ENCODE peak calls at places on chromosomes 12 and 14, in ten cellular contexts. One of them, this sample, is unnamed.

GRCh38 chr14:24903337-24903736 is 146.6 kb downstream of the STXBP6 start:
- DNase-seq in gastrocnemius medialis: no peak
- DNase-seq in heart left ventricle: no peak
- DNase-seq in suprapubic skin: no peak
- DNase-seq in lower leg skin: no peak
- DNase-seq in IMR-90: peak
- DNase-seq in tibial nerve: no peak
- DNase-seq in body of pancreas: no peak
- DNase-seq in HepG2: no peak
- DNase-seq in HCT116: no peak
- DNase-seq in this sample: no peak

GRCh38 chr12:79674629-79675028 is 16.1 kb downstream of the PAWR start:
- DNase-seq in gastrocnemius medialis: no peak
- DNase-seq in heart left ventricle: no peak
- DNase-seq in suprapubic skin: no peak
- DNase-seq in lower leg skin: no peak
- DNase-seq in IMR-90: peak
- DNase-seq in tibial nerve: no peak
- DNase-seq in body of pancreas: no peak
- DNase-seq in HepG2: no peak
- DNase-seq in HCT116: no peak
- DNase-seq in this sample: no peak

GRCh38 chr12:96986883-96987523 is 79.9 kb downstream of the NEDD1 start:
- DNase-seq in gastrocnemius medialis: no peak
- DNase-seq in heart left ventricle: no peak
- DNase-seq in suprapubic skin: no peak
- DNase-seq in lower leg skin: no peak
- DNase-seq in IMR-90: peak
- DNase-seq in tibial nerve: no peak
- DNase-seq in body of pancreas: peak
- DNase-seq in HepG2: peak
- DNase-seq in HCT116: peak
- DNase-seq in this sample: peak

GRCh38 chr12:20969766-20970165 is 159.3 kb downstream of the SLCO1B3 start:
- DNase-seq in gastrocnemius medialis: no peak
- DNase-seq in heart left ventricle: no peak
- DNase-seq in suprapubic skin: no peak
- DNase-seq in lower leg skin: no peak
- DNase-seq in IMR-90: no peak
- DNase-seq in tibial nerve: no peak
- DNase-seq in body of pancreas: no peak
- DNase-seq in HepG2: no peak
- DNase-seq in HCT116: no peak
- DNase-seq in this sample: no peak

GRCh38 chr12:46268617-46269428 is at the start of gene SLC38A1:
- DNase-seq in gastrocnemius medialis: peak
- DNase-seq in heart left ventricle: peak
- DNase-seq in suprapubic skin: peak
- DNase-seq in lower leg skin: peak
- DNase-seq in IMR-90: peak
- DNase-seq in tibial nerve: peak
- DNase-seq in body of pancreas: peak
- DNase-seq in HepG2: peak
- DNase-seq in HCT116: peak
- DNase-seq in this sample: peak

GRCh38 chr12:124721501-124722154 is 142.0 kb downstream of the SCARB1 start:
- DNase-seq in gastrocnemius medialis: no peak
- DNase-seq in heart left ventricle: no peak
- DNase-seq in suprapubic skin: no peak
- DNase-seq in lower leg skin: no peak
- DNase-seq in IMR-90: peak
- DNase-seq in tibial nerve: no peak
- DNase-seq in body of pancreas: no peak
- DNase-seq in HepG2: no peak
- DNase-seq in HCT116: no peak
- DNase-seq in this sample: no peak

GRCh38 chr14:28879571-28879970 is 113.0 kb downstream of the FOXG1 start:
- DNase-seq in gastrocnemius medialis: no peak
- DNase-seq in heart left ventricle: no peak
- DNase-seq in suprapubic skin: no peak
- DNase-seq in lower leg skin: no peak
- DNase-seq in IMR-90: no peak
- DNase-seq in tibial nerve: no peak
- DNase-seq in body of pancreas: no peak
- DNase-seq in HepG2: no peak
- DNase-seq in HCT116: no peak
- DNase-seq in this sample: no peak

GRCh38 chr12:127943481-127944210 is 323.3 kb upstream of the TMEM132C start:
- DNase-seq in gastrocnemius medialis: no peak
- DNase-seq in heart left ventricle: no peak
- DNase-seq in suprapubic skin: no peak
- DNase-seq in lower leg skin: no peak
- DNase-seq in IMR-90: no peak
- DNase-seq in tibial nerve: no peak
- DNase-seq in body of pancreas: no peak
- DNase-seq in HepG2: no peak
- DNase-seq in HCT116: no peak
- DNase-seq in this sample: no peak

GRCh38 chr12:32874083-32874482 is 22.5 kb downstream of the PKP2 start:
- DNase-seq in gastrocnemius medialis: no peak
- DNase-seq in heart left ventricle: no peak
- DNase-seq in suprapubic skin: no peak
- DNase-seq in lower leg skin: no peak
- DNase-seq in IMR-90: no peak
- DNase-seq in tibial nerve: no peak
- DNase-seq in body of pancreas: no peak
- DNase-seq in HepG2: no peak
- DNase-seq in HCT116: no peak
- DNase-seq in this sample: no peak

DNA sequence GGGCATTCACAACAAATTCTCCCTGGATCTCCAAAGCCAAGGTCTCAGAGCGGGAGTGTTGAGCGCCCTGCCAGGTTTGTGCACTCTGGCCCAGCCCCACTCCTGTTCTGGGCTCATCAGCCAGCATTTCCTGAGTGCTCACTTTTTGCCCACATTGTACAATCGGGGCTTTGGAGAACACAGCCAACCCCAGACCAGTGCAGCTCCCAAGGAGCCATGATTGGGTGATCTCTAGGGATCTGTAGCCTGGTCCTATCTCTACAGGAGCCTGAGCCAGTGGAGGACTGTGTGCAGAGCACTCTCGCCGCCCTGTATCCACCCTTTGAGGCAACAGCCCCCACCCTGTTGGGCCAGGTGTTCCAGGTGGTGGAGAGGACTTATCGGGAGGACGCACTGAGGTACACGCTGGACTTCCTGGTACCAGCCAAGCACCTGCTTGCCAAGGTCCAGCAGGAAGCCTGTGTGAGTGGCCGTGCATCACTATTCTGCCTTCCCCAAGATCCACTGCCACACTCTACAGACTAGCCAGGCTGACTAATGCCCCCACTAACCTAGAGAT is 2.8 kb downstream of the ARHGEF40 start:
- DNase-seq in gastrocnemius medialis: no peak
- DNase-seq in heart left ventricle: no peak
- DNase-seq in suprapubic skin: no peak
- DNase-seq in lower leg skin: peak
- DNase-seq in IMR-90: no peak
- DNase-seq in tibial nerve: no peak
- DNase-seq in body of pancreas: peak
- DNase-seq in HepG2: no peak
- DNase-seq in HCT116: no peak
- DNase-seq in this sample: no peak
- TF ChIP-seq POLR2A in gastrocnemius medialis: no peak
- TF ChIP-seq POLR2A in heart left ventricle: no peak
- TF ChIP-seq POLR2A in suprapubic skin: no peak
- TF ChIP-seq POLR2A in lower leg skin: no peak
- TF ChIP-seq POLR2A in IMR-90: no peak
- TF ChIP-seq POLR2A in tibial nerve: no peak
- TF ChIP-seq POLR2A in body of pancreas: no peak
- TF ChIP-seq POLR2A in HepG2: no peak
- TF ChIP-seq POLR2A in HCT116: no peak
- TF ChIP-seq POLR2A in this sample: no peak

GRCh38 chr14:103186894-103187586 is 63.8 kb downstream of the TNFAIP2 start:
- DNase-seq in gastrocnemius medialis: no peak
- DNase-seq in heart left ventricle: no peak
- DNase-seq in suprapubic skin: no peak
- DNase-seq in lower leg skin: peak
- DNase-seq in IMR-90: no peak
- DNase-seq in tibial nerve: no peak
- DNase-seq in body of pancreas: peak
- DNase-seq in HepG2: peak
- DNase-seq in HCT116: no peak
- DNase-seq in this sample: no peak
- TF ChIP-seq POLR2A in gastrocnemius medialis: no peak
- TF ChIP-seq POLR2A in heart left ventricle: no peak
- TF ChIP-seq POLR2A in suprapubic skin: no peak
- TF ChIP-seq POLR2A in lower leg skin: no peak
- TF ChIP-seq POLR2A in IMR-90: no peak
- TF ChIP-seq POLR2A in tibial nerve: no peak
- TF ChIP-seq POLR2A in body of pancreas: no peak
- TF ChIP-seq POLR2A in HepG2: no peak
- TF ChIP-seq POLR2A in HCT116: no peak
- TF ChIP-seq POLR2A in this sample: no peak

DNA sequence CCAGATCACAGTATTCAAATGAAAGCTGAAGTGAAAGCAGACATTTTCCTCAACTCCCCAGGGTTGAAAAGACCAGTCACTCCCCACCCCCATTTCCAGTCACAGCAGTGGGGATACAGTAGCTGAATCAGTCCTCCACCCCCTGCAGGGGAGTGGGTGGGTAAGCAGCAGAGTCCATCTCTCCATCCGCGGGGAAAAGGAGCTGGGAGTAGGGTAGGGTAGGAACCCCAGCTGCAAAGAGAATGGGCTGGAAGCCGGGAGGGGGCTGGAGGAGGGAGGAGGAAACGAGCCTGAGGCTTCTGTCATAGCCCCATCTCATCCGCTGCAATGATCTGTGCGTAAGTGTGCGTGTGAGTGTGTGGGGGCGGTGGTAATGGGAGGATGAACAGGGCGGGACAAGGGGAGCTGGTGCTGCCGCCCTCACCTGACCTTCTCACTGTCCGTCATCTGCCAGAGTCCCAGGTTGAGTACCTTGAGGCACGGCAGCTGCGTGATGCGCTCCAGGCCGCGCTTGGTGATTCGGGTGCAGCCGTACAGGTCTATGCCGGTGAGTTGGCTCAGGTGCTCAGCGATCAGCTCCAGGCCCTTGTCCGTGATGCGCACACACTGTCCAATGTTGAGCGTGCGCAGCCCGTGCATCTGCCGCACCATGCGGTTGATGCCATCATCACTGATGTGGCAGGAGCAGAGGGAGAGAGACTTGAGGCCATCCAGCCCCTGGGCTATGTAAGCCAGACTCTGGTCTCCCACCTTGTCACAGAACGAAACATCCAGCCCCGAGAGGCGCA is 1.7 kb downstream of the FBXL14 start:
- DNase-seq in gastrocnemius medialis: no peak
- DNase-seq in heart left ventricle: peak
- DNase-seq in suprapubic skin: no peak
- DNase-seq in lower leg skin: no peak
- DNase-seq in IMR-90: peak
- DNase-seq in tibial nerve: no peak
- DNase-seq in body of pancreas: peak
- DNase-seq in HepG2: no peak
- DNase-seq in HCT116: no peak
- DNase-seq in this sample: no peak
- TF ChIP-seq POLR2A in gastrocnemius medialis: no peak
- TF ChIP-seq POLR2A in heart left ventricle: no peak
- TF ChIP-seq POLR2A in suprapubic skin: no peak
- TF ChIP-seq POLR2A in lower leg skin: no peak
- TF ChIP-seq POLR2A in IMR-90: no peak
- TF ChIP-seq POLR2A in tibial nerve: peak
- TF ChIP-seq POLR2A in body of pancreas: no peak
- TF ChIP-seq POLR2A in HepG2: no peak
- TF ChIP-seq POLR2A in HCT116: no peak
- TF ChIP-seq POLR2A in this sample: no peak

DNA sequence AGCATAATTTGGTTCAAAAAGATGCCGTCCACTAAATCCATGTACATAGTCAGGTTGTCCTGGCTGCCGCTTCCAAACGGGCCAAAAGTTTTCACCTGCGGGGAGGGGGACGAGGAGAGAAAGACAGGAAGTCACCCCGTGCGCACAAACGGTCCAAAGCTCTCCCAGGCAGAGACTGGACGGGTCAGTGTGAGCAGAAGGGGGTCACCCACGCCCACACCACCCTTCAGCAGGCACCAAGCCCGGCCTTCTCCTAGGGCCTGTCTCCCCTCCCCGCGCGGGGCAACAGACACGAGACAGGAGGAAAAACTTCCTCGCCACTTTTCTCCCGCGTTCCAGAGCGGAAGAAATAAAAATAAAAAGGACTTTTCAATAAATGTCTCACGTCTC is 881 bp downstream of the CCDC88C start:
- DNase-seq in gastrocnemius medialis: no peak
- DNase-seq in heart left ventricle: peak
- DNase-seq in suprapubic skin: no peak
- DNase-seq in lower leg skin: no peak
- DNase-seq in IMR-90: no peak
- DNase-seq in tibial nerve: no peak
- DNase-seq in body of pancreas: peak
- DNase-seq in HepG2: no peak
- DNase-seq in HCT116: no peak
- DNase-seq in this sample: no peak
- TF ChIP-seq POLR2A in gastrocnemius medialis: no peak
- TF ChIP-seq POLR2A in heart left ventricle: no peak
- TF ChIP-seq POLR2A in suprapubic skin: no peak
- TF ChIP-seq POLR2A in lower leg skin: no peak
- TF ChIP-seq POLR2A in IMR-90: no peak
- TF ChIP-seq POLR2A in tibial nerve: no peak
- TF ChIP-seq POLR2A in body of pancreas: no peak
- TF ChIP-seq POLR2A in HepG2: no peak
- TF ChIP-seq POLR2A in HCT116: no peak
- TF ChIP-seq POLR2A in this sample: no peak

GRCh38 chr14:77286554-77286953 is 15.5 kb upstream of the NGB start:
- DNase-seq in gastrocnemius medialis: no peak
- DNase-seq in heart left ventricle: no peak
- DNase-seq in suprapubic skin: no peak
- DNase-seq in lower leg skin: no peak
- DNase-seq in IMR-90: no peak
- DNase-seq in tibial nerve: no peak
- DNase-seq in body of pancreas: no peak
- DNase-seq in HepG2: no peak
- DNase-seq in HCT116: no peak
- DNase-seq in this sample: no peak
- TF ChIP-seq POLR2A in gastrocnemius medialis: no peak
- TF ChIP-seq POLR2A in heart left ventricle: no peak
- TF ChIP-seq POLR2A in suprapubic skin: no peak
- TF ChIP-seq POLR2A in lower leg skin: no peak
- TF ChIP-seq POLR2A in IMR-90: no peak
- TF ChIP-seq POLR2A in tibial nerve: no peak
- TF ChIP-seq POLR2A in body of pancreas: no peak
- TF ChIP-seq POLR2A in HepG2: no peak
- TF ChIP-seq POLR2A in HCT116: no peak
- TF ChIP-seq POLR2A in this sample: no peak

DNA sequence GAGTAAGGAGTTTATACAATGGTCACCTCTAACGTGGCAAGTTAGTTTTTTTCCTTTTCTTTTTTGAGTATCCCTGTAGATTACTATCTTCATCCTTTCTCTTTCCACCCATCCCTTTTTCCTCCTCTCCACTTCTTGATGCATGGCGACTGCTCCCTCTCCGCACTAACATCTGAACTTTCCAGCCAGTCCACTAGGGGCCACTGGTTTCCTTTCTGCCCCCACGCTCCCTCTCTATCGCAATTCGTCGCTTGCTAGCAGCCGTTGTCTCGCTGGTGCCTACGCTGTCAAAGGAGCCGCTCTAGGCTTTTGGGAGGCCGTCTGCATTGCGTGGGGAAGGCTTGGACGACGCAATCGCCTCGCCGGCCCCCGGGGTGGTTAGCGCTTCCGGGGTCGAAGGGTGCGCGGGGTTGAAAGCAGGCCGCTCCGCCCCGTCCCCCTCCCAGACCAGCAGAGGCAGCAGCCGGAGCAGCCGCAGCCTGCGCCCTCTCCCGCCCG is at the start of gene PCBP2:
- DNase-seq in gastrocnemius medialis: peak
- DNase-seq in heart left ventricle: peak
- DNase-seq in suprapubic skin: peak
- DNase-seq in lower leg skin: peak
- DNase-seq in IMR-90: peak
- DNase-seq in tibial nerve: peak
- DNase-seq in body of pancreas: peak
- DNase-seq in HepG2: peak
- DNase-seq in HCT116: peak
- DNase-seq in this sample: peak
- TF ChIP-seq POLR2A in gastrocnemius medialis: peak
- TF ChIP-seq POLR2A in heart left ventricle: peak
- TF ChIP-seq POLR2A in suprapubic skin: peak
- TF ChIP-seq POLR2A in lower leg skin: no peak
- TF ChIP-seq POLR2A in IMR-90: peak
- TF ChIP-seq POLR2A in tibial nerve: peak
- TF ChIP-seq POLR2A in body of pancreas: peak
- TF ChIP-seq POLR2A in HepG2: peak
- TF ChIP-seq POLR2A in HCT116: no peak
- TF ChIP-seq POLR2A in this sample: peak

This sample was measured in H54.